ENCODE peak calls at places on chromosomes 11 and 22, in nine cellular contexts. X is fibroblast of lung, F is transverse colon, G is IMR-90, N is CD14-positive monocyte, A is endothelial cell, H is left ventricle myocardium inferior, J is uterus, T is AG09309. S is an unnamed sample.

GRCh38 chr11:120805960-120806555 is 217.8 kb upstream of the TBCEL start:
- DNase-seq in X (peak; percentile 11), F (no peak), G (no peak), N (no peak), A (no peak), H (no peak), J (no peak), T (no peak), S (no peak)

GRCh38 chr11:132463941-132464340 is 1068.4 kb downstream of the OPCML start:
- DNase-seq in X (peak; percentile 30), F (no peak), G (no peak), N (no peak), A (no peak), H (no peak), J (no peak), T (no peak), S (no peak)

GRCh38 chr11:120564573-120565301 is 53.2 kb downstream of the GRIK4 start:
- DNase-seq in X (peak; percentile 72), F (no peak), G (peak; percentile 75), N (no peak), A (peak; percentile 51), H (peak; percentile 45), J (no peak), T (no peak), S (peak; percentile 34)

GRCh38 chr11:119149371-119150275 is 771 bp downstream of the ABCG4 start:
- DNase-seq in X (no peak), F (no peak), G (no peak), N (no peak), A (peak; percentile 23), H (no peak), J (no peak), T (no peak), S (no peak)

GRCh38 chr11:129291556-129291955 is 84.1 kb upstream of the BARX2 start:
- DNase-seq in X (no peak), F (no peak), G (no peak), N (no peak), A (no peak), H (no peak), J (no peak), T (no peak), S (no peak)

GRCh38 chr11:118997627-118998387 is at the start of gene CENATAC:
- DNase-seq in X (peak; percentile 74), F (peak; percentile 97), G (peak; percentile 80), N (peak; percentile 93), A (peak; percentile 91), H (peak; percentile 97), J (peak; percentile 96), T (peak; percentile 35), S (peak; percentile 91)

GRCh38 chr22:38124236-38124974 is 13.9 kb upstream of the BAIAP2L2 start:
- DNase-seq in X (no peak), F (no peak), G (no peak), N (no peak), A (no peak), H (no peak), J (no peak), T (no peak), S (no peak)

GRCh38 chr11:100890779-100891178 is 203.7 kb downstream of the ARHGAP42 start:
- DNase-seq in X (peak; percentile 99), F (no peak), G (peak; percentile 98), N (no peak), A (no peak), H (no peak), J (no peak), T (peak; percentile 83), S (no peak)

GRCh38 chr22:45208993-45209838 is 31.5 kb downstream of the KIAA0930 start:
- DNase-seq in X (peak; percentile 86), F (no peak), G (peak; percentile 91), N (no peak), A (peak; percentile 57), H (no peak), J (no peak), T (no peak), S (peak; percentile 30)

GRCh38 chr11:43555811-43556210 is 124.7 kb upstream of the HSD17B12 start:
- DNase-seq in X (peak; percentile 19), F (no peak), G (peak; percentile 37), N (no peak), A (no peak), H (no peak), J (peak; percentile 46), T (no peak), S (no peak)

GRCh38 chr11:84594602-84595001 is 1032.5 kb downstream of the DLG2 start:
- DNase-seq in X (no peak), F (no peak), G (no peak), N (no peak), A (no peak), H (no peak), J (no peak), T (no peak), S (no peak)

GRCh38 chr11:35478411-35479139 is 46.8 kb downstream of the PAMR1 start:
- DNase-seq in X (peak; percentile 15), F (peak; percentile 37), G (no peak), N (no peak), A (no peak), H (no peak), J (peak; percentile 25), T (no peak), S (no peak)

GRCh38 chr11:76248210-76248609 is 41.9 kb upstream of the WNT11 start:
- DNase-seq in X (no peak), F (no peak), G (no peak), N (no peak), A (peak; percentile 27), H (no peak), J (no peak), T (no peak), S (no peak)

GRCh38 chr22:37330200-37331033 is 48.1 kb downstream of the CYTH4 start:
- DNase-seq in X (peak; percentile 91), F (peak; percentile 22), G (peak; percentile 90), N (no peak), A (peak; percentile 74), H (no peak), J (no peak), T (peak; percentile 72), S (no peak)

GRCh38 chr11:134682577-134682976 is 270.5 kb upstream of the B3GAT1 start:
- DNase-seq in X (no peak), F (no peak), G (no peak), N (no peak), A (no peak), H (no peak), J (no peak), T (no peak), S (no peak)

GRCh38 chr22:17233348-17234043 is 14.3 kb upstream of the ADA2 start:
- DNase-seq in X (no peak), F (no peak), G (no peak), N (peak; percentile 28), A (no peak), H (no peak), J (no peak), T (no peak), S (no peak)

GRCh38 chr11:47186076-47186936 is at the start of gene PACSIN3:
- DNase-seq in X (peak; percentile 42), F (peak; percentile 61), G (peak; percentile 19), N (no peak), A (peak; percentile 63), H (peak; percentile 69), J (peak; percentile 66), T (no peak), S (no peak)

GRCh38 chr22:23125512-23126103 is 16.2 kb downstream of the RSPH14 start:
- DNase-seq in X (no peak), F (no peak), G (no peak), N (no peak), A (no peak), H (no peak), J (no peak), T (no peak), S (no peak)

GRCh38 chr11:19781351-19781750 is 68.7 kb downstream of the NAV2 start:
- DNase-seq in X (no peak), F (no peak), G (no peak), N (no peak), A (no peak), H (no peak), J (no peak), T (no peak), S (no peak)
- TF ChIP-seq CTCF in X (no peak), F (no peak), G (no peak), N (no peak), A (no peak), H (no peak), J (no peak), T (no peak), S (no peak)

GRCh38 chr11:26134481-26135355 is 197.2 kb upstream of the ANO3 start:
- DNase-seq in X (peak; percentile 20), F (no peak), G (peak; percentile 38), N (no peak), A (peak; percentile 8), H (no peak), J (no peak), T (no peak), S (no peak)
- TF ChIP-seq CTCF in X (peak; percentile 8), F (no peak), G (no peak), N (no peak), A (no peak), H (peak; percentile 59), J (no peak), T (peak; percentile 30), S (no peak)

GRCh38 chr22:32826537-32826936 is 25.0 kb downstream of the TIMP3 start:
- DNase-seq in X (no peak), F (no peak), G (no peak), N (no peak), A (no peak), H (no peak), J (no peak), T (no peak), S (no peak)

GRCh38 chr22:32829451-32829851 is 27.9 kb downstream of the TIMP3 start:
- DNase-seq in X (no peak), F (no peak), G (no peak), N (no peak), A (no peak), H (no peak), J (no peak), T (no peak), S (no peak)

GRCh38 chr22:32828561-32828960 is 27.1 kb downstream of the TIMP3 start:
- DNase-seq in X (no peak), F (no peak), G (no peak), N (no peak), A (no peak), H (no peak), J (no peak), T (no peak), S (no peak)

GRCh38 chr22:32827061-32827602 is 25.6 kb downstream of the TIMP3 start:
- DNase-seq in X (no peak), F (no peak), G (no peak), N (no peak), A (no peak), H (no peak), J (no peak), T (no peak), S (no peak)

GRCh38 chr22:32828150-32828549 is 26.6 kb downstream of the TIMP3 start:
- DNase-seq in X (no peak), F (no peak), G (no peak), N (no peak), A (no peak), H (no peak), J (no peak), T (no peak), S (no peak)
- TF ChIP-seq CTCF in X (peak; percentile 37), F (no peak), G (peak; percentile 22), N (no peak), A (no peak), H (peak; percentile 45), J (peak; percentile 38), T (no peak), S (no peak)

DNA sequence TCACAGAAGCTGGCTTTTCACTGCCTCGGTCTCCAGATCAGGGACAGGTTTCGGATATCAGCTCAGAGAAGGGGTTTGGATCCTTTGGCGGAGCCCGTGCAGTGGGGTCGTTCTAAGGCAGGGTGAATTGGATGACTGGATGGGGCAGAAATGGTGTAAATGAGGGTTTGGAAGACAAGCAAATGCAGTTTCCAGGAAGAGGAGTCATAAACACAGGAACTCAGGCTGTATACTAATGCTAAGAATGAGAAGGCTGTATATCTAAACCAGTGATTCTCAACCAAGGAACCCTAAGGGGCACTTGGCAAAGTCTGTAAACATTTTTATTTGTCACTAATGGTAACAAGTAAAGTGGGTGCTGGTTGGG is 896.5 kb downstream of the KCNA4 start:
- DNase-seq in X (no peak), F (no peak), G (no peak), N (no peak), A (no peak), H (no peak), J (no peak), T (no peak), S (no peak)
- TF ChIP-seq CTCF in X (no peak), F (no peak), G (no peak), N (no peak), A (no peak), H (no peak), J (no peak), T (no peak), S (no peak)